ENCODE peak calls at places on chromosome 22, in five cellular contexts. R is EL; V is EH; G is stimulated activated CD8-positive, alpha-beta memory T cell treated with anti-CD3 and anti-CD28 coated beads, Interleukin-7, amount 100 ng/mL, for 24 hours; X is suprapubic skin. Y is an unnamed sample.

GRCh38 chr22:41052661-41053490 is 39.5 kb upstream of the EP300 start:
- DNase-seq in R (peak), V (peak), G (no peak), X (no peak), Y (no peak)

GRCh38 chr22:45317551-45318167 is 7.9 kb downstream of the FAM118A start:
- DNase-seq in R (peak), V (peak), G (no peak), X (peak), Y (no peak)

GRCh38 chr22:45965565-45965962 is 11.4 kb downstream of the WNT7B start:
- DNase-seq in R (no peak), V (no peak), G (no peak), X (no peak), Y (no peak)

GRCh38 chr22:49751968-49752597 is 75.6 kb downstream of the BRD1 start:
- DNase-seq in R (no peak), V (no peak), G (no peak), X (no peak), Y (no peak)

GRCh38 chr22:42310301-42310981 is 40.0 kb upstream of the TCF20 start:
- DNase-seq in R (no peak), V (no peak), G (no peak), X (no peak), Y (no peak)

GRCh38 chr22:29992341-29993275 is 87.7 kb upstream of the HORMAD2 start:
- DNase-seq in R (no peak), V (peak), G (no peak), X (no peak), Y (no peak)

GRCh38 chr22:35380013-35380412 is 883 bp upstream of the HMOX1 start:
- DNase-seq in R (peak), V (no peak), G (no peak), X (no peak), Y (no peak)

GRCh38 chr22:23696326-23696851 is 5.6 kb downstream of the RGL4 start:
- DNase-seq in R (no peak), V (no peak), G (peak), X (no peak), Y (peak)

GRCh38 chr22:42061041-42061440 is 9.6 kb downstream of the NAGA start:
- DNase-seq in R (no peak), V (no peak), G (no peak), X (no peak), Y (no peak)

GRCh38 chr22:50260801-50261614 is 475 bp downstream of the MAPK12 start:
- DNase-seq in R (peak), V (peak), G (no peak), X (no peak), Y (no peak)

GRCh38 chr22:49621601-49622210 is 206.0 kb downstream of the BRD1 start:
- DNase-seq in R (no peak), V (no peak), G (no peak), X (peak), Y (no peak)

GRCh38 chr22:24588756-24589481 is 4.0 kb downstream of the LRRC75B start:
- DNase-seq in R (no peak), V (no peak), G (no peak), X (peak), Y (peak)

GRCh38 chr22:33300165-33300564 is 242.0 kb upstream of the SYN3 start:
- DNase-seq in R (no peak), V (no peak), G (no peak), X (no peak), Y (no peak)

GRCh38 chr22:18032455-18033101 is 8.2 kb upstream of the MICAL3 start:
- DNase-seq in R (peak), V (peak), G (no peak), X (peak), Y (no peak)

GRCh38 chr22:40524392-40525249 is 111.9 kb downstream of the MRTFA start:
- DNase-seq in R (peak), V (peak), G (no peak), X (no peak), Y (no peak)

GRCh38 chr22:41620646-41621098 is at the start of gene DESI1:
- DNase-seq in R (no peak), V (no peak), G (no peak), X (no peak), Y (no peak)

GRCh38 chr22:29300807-29301601 is 5.4 kb upstream of the GAS2L1 start:
- DNase-seq in R (no peak), V (no peak), G (no peak), X (no peak), Y (no peak)

GRCh38 chr22:19941365-19942070 is at the start of the genes COMT and TXNRD2:
- DNase-seq in R (peak), V (peak), G (peak), X (peak), Y (peak)

GRCh38 chr22:29226246-29226981 is 20.7 kb downstream of the EMID1 start:
- DNase-seq in R (no peak), V (no peak), G (no peak), X (peak), Y (no peak)

GRCh38 chr22:18157714-18158028 is 7.7 kb downstream of the USP18 start:
- DNase-seq in R (no peak), V (no peak), G (no peak), X (no peak), Y (no peak)

GRCh38 chr22:32815059-32815458 is 13.6 kb downstream of the TIMP3 start:
- DNase-seq in R (no peak), V (no peak), G (no peak), X (no peak), Y (no peak)

GRCh38 chr22:39486951-39487825 is 14.9 kb upstream of the MIEF1 start:
- DNase-seq in R (no peak), V (no peak), G (no peak), X (no peak), Y (no peak)

GRCh38 chr22:39290724-39291161 is 28.7 kb downstream of the RPL3 start:
- DNase-seq in R (peak), V (no peak), G (no peak), X (no peak), Y (no peak)

GRCh38 chr22:32127904-32128303 is 31.2 kb downstream of the C22orf42 start:
- DNase-seq in R (no peak), V (no peak), G (no peak), X (no peak), Y (no peak)

GRCh38 chr22:24189249-24190158 is 8.2 kb downstream of the SUSD2 start:
- DNase-seq in R (peak), V (peak), G (peak), X (peak), Y (peak)

GRCh38 chr22:30027791-30028190 is 52.5 kb upstream of the HORMAD2 start:
- DNase-seq in R (no peak), V (no peak), G (no peak), X (no peak), Y (no peak)

GRCh38 chr22:32802291-32802826 is 854 bp downstream of the TIMP3 start:
- DNase-seq in R (peak), V (peak), G (no peak), X (no peak), Y (no peak)

GRCh38 chr22:24994070-24994763 is 41.7 kb downstream of the KIAA1671 start:
- DNase-seq in R (peak), V (no peak), G (peak), X (no peak), Y (no peak)

GRCh38 chr22:36311386-36312085 is 58.6 kb downstream of the APOL1 start:
- DNase-seq in R (peak), V (peak), G (no peak), X (no peak), Y (no peak)

GRCh38 chr22:21929253-21929652 is 23.4 kb downstream of the PPM1F start:
- DNase-seq in R (no peak), V (no peak), G (no peak), X (no peak), Y (no peak)

GRCh38 chr22:43817402-43817801 is 5.3 kb upstream of the EFCAB6 start:
- DNase-seq in R (no peak), V (no peak), G (no peak), X (no peak), Y (no peak)

GRCh38 chr22:30636226-30637077 is 871 bp downstream of the SLC35E4 start:
- DNase-seq in R (peak), V (peak), G (no peak), X (no peak), Y (no peak)